ENCODE peak calls at places on chromosomes 7 and 10, in five cellular contexts. One of them, this sample, is unnamed.

GRCh38 chr7:2355079-2356008 is 717 bp downstream of the EIF3B start:
- DNase-seq in neural progenitor cell: peak
- DNase-seq in fibroblast of the aortic adventitia: no peak
- DNase-seq in uterus: no peak
- DNase-seq in retina: no peak
- DNase-seq in this sample: no peak

GRCh38 chr7:111030358-111030735 is 60.6 kb upstream of the LRRN3 start:
- DNase-seq in retina: no peak
- DNase-seq in uterus: no peak
- DNase-seq in fibroblast of the aortic adventitia: peak
- DNase-seq in neural progenitor cell: no peak
- DNase-seq in this sample: no peak

GRCh38 chr10:79344502-79345195 is 2.6 kb upstream of the PPIF start:
- DNase-seq in retina: no peak
- DNase-seq in neural progenitor cell: no peak
- DNase-seq in uterus: no peak
- DNase-seq in fibroblast of the aortic adventitia: no peak
- DNase-seq in this sample: no peak

GRCh38 chr10:71622656-71623055 is 96.9 kb downstream of the C10orf105 start:
- DNase-seq in fibroblast of the aortic adventitia: no peak
- DNase-seq in uterus: no peak
- DNase-seq in retina: no peak
- DNase-seq in neural progenitor cell: no peak
- DNase-seq in this sample: no peak

GRCh38 chr7:155254018-155254417 is 43.7 kb upstream of the INSIG1 start:
- DNase-seq in uterus: no peak
- DNase-seq in retina: no peak
- DNase-seq in neural progenitor cell: no peak
- DNase-seq in fibroblast of the aortic adventitia: no peak
- DNase-seq in this sample: no peak

GRCh38 chr7:24504040-24504439 is 69.2 kb upstream of the PALS2 start:
- DNase-seq in neural progenitor cell: no peak
- DNase-seq in retina: no peak
- DNase-seq in uterus: no peak
- DNase-seq in fibroblast of the aortic adventitia: no peak
- DNase-seq in this sample: no peak

GRCh38 chr10:42111076-42111475 is 527.3 kb downstream of the ZNF33B start:
- DNase-seq in fibroblast of the aortic adventitia: no peak
- DNase-seq in uterus: no peak
- DNase-seq in retina: no peak
- DNase-seq in neural progenitor cell: no peak
- DNase-seq in this sample: no peak

GRCh38 chr10:92846-93245 is 42.4 kb upstream of the ZMYND11 start:
- DNase-seq in retina: no peak
- DNase-seq in uterus: no peak
- DNase-seq in neural progenitor cell: no peak
- DNase-seq in fibroblast of the aortic adventitia: no peak
- DNase-seq in this sample: no peak

GRCh38 chr10:132292972-132293415 is 14.8 kb downstream of the STK32C start:
- DNase-seq in retina: no peak
- DNase-seq in fibroblast of the aortic adventitia: no peak
- DNase-seq in uterus: no peak
- DNase-seq in neural progenitor cell: no peak
- DNase-seq in this sample: no peak

GRCh38 chr7:130149575-130150139 is 55.5 kb downstream of the TMEM209 start:
- DNase-seq in uterus: no peak
- DNase-seq in fibroblast of the aortic adventitia: no peak
- DNase-seq in retina: no peak
- DNase-seq in neural progenitor cell: no peak
- DNase-seq in this sample: no peak

GRCh38 chr7:72546586-72546985 is 134.4 kb upstream of the CALN1 start:
- DNase-seq in uterus: no peak
- DNase-seq in neural progenitor cell: no peak
- DNase-seq in fibroblast of the aortic adventitia: no peak
- DNase-seq in retina: no peak
- DNase-seq in this sample: no peak

GRCh38 chr10:79056361-79056735 is 12.4 kb upstream of the ZMIZ1 start:
- DNase-seq in neural progenitor cell: no peak
- DNase-seq in uterus: no peak
- DNase-seq in fibroblast of the aortic adventitia: no peak
- DNase-seq in retina: no peak
- DNase-seq in this sample: no peak

GRCh38 chr7:110522751-110523200 is 568.2 kb upstream of the LRRN3 start:
- DNase-seq in neural progenitor cell: no peak
- DNase-seq in retina: peak
- DNase-seq in fibroblast of the aortic adventitia: no peak
- DNase-seq in uterus: no peak
- DNase-seq in this sample: no peak

GRCh38 chr7:30799206-30799975 is 28.2 kb downstream of the MINDY4 start:
- DNase-seq in uterus: peak
- DNase-seq in neural progenitor cell: no peak
- DNase-seq in fibroblast of the aortic adventitia: peak
- DNase-seq in retina: no peak
- DNase-seq in this sample: no peak

GRCh38 chr10:63977329-63977923 is 456.2 kb downstream of the REEP3 start:
- DNase-seq in fibroblast of the aortic adventitia: peak
- DNase-seq in retina: peak
- DNase-seq in neural progenitor cell: peak
- DNase-seq in uterus: no peak
- DNase-seq in this sample: no peak

GRCh38 chr10:29533046-29533445 is 101.7 kb downstream of the SVIL start:
- DNase-seq in uterus: no peak
- DNase-seq in retina: no peak
- DNase-seq in fibroblast of the aortic adventitia: no peak
- DNase-seq in neural progenitor cell: no peak
- DNase-seq in this sample: no peak

GRCh38 chr7:144508702-144509101 is 105.2 kb upstream of the NOBOX start:
- DNase-seq in neural progenitor cell: no peak
- DNase-seq in uterus: no peak
- DNase-seq in fibroblast of the aortic adventitia: no peak
- DNase-seq in retina: no peak
- DNase-seq in this sample: no peak

GRCh38 chr10:58299580-58299979 is 30.6 kb downstream of the CISD1 start:
- DNase-seq in uterus: peak
- DNase-seq in neural progenitor cell: peak
- DNase-seq in retina: peak
- DNase-seq in fibroblast of the aortic adventitia: peak
- DNase-seq in this sample: peak

GRCh38 chr10:97079157-97079435 is 106.7 kb downstream of the SLIT1 start:
- DNase-seq in retina: no peak
- DNase-seq in uterus: no peak
- DNase-seq in fibroblast of the aortic adventitia: no peak
- DNase-seq in neural progenitor cell: no peak
- DNase-seq in this sample: no peak

GRCh38 chr10:109281347-109281746 is 642.0 kb downstream of the XPNPEP1 start:
- DNase-seq in retina: no peak
- DNase-seq in uterus: no peak
- DNase-seq in fibroblast of the aortic adventitia: no peak
- DNase-seq in neural progenitor cell: no peak
- DNase-seq in this sample: no peak

GRCh38 chr7:14414274-14414986 is 425.0 kb upstream of the ETV1 start:
- DNase-seq in retina: no peak
- DNase-seq in fibroblast of the aortic adventitia: no peak
- DNase-seq in uterus: no peak
- DNase-seq in neural progenitor cell: no peak
- DNase-seq in this sample: no peak

GRCh38 chr7:99000196-99000903 is 122.0 kb downstream of the TRRAP start:
- DNase-seq in retina: no peak
- DNase-seq in uterus: no peak
- DNase-seq in neural progenitor cell: no peak
- DNase-seq in fibroblast of the aortic adventitia: no peak
- DNase-seq in this sample: no peak

GRCh38 chr10:124255556-124255955 is 162.2 kb upstream of the CHST15 start:
- DNase-seq in retina: no peak
- DNase-seq in neural progenitor cell: no peak
- DNase-seq in uterus: no peak
- DNase-seq in fibroblast of the aortic adventitia: no peak
- DNase-seq in this sample: no peak

GRCh38 chr7:123538189-123538714 is 3.9 kb upstream of the IQUB start:
- DNase-seq in neural progenitor cell: no peak
- DNase-seq in retina: no peak
- DNase-seq in fibroblast of the aortic adventitia: peak
- DNase-seq in uterus: no peak
- DNase-seq in this sample: no peak

GRCh38 chr10:124878457-124878739 is 63.5 kb upstream of the ZRANB1 start:
- DNase-seq in neural progenitor cell: no peak
- DNase-seq in fibroblast of the aortic adventitia: no peak
- DNase-seq in uterus: no peak
- DNase-seq in retina: no peak
- DNase-seq in this sample: no peak

GRCh38 chr10:103295391-103296044 is 18.6 kb downstream of the INA start:
- DNase-seq in neural progenitor cell: no peak
- DNase-seq in retina: no peak
- DNase-seq in fibroblast of the aortic adventitia: peak
- DNase-seq in uterus: no peak
- DNase-seq in this sample: no peak

GRCh38 chr10:125121003-125121402 is 39.4 kb downstream of the CTBP2 start:
- DNase-seq in neural progenitor cell: no peak
- DNase-seq in retina: no peak
- DNase-seq in fibroblast of the aortic adventitia: no peak
- DNase-seq in uterus: no peak
- DNase-seq in this sample: no peak

GRCh38 chr7:49324707-49325106 is 400.4 kb downstream of the CDC14C start:
- DNase-seq in fibroblast of the aortic adventitia: peak
- DNase-seq in retina: no peak
- DNase-seq in uterus: no peak
- DNase-seq in neural progenitor cell: peak
- DNase-seq in this sample: no peak

GRCh38 chr10:71241899-71242620 is 29.7 kb downstream of the UNC5B start:
- DNase-seq in neural progenitor cell: no peak
- DNase-seq in uterus: no peak
- DNase-seq in retina: no peak
- DNase-seq in fibroblast of the aortic adventitia: no peak
- DNase-seq in this sample: no peak

GRCh38 chr7:108456845-108457540 is 757 bp upstream of the NRCAM start:
- DNase-seq in neural progenitor cell: peak
- DNase-seq in fibroblast of the aortic adventitia: no peak
- DNase-seq in retina: peak
- DNase-seq in uterus: no peak
- DNase-seq in this sample: no peak

GRCh38 chr7:69147631-69148030 is 450.6 kb upstream of the AUTS2 start:
- DNase-seq in uterus: peak
- DNase-seq in fibroblast of the aortic adventitia: no peak
- DNase-seq in neural progenitor cell: no peak
- DNase-seq in retina: no peak
- DNase-seq in this sample: no peak

GRCh38 chr7:144975882-144976281 is 140.0 kb upstream of the TPK1 start:
- DNase-seq in fibroblast of the aortic adventitia: no peak
- DNase-seq in retina: no peak
- DNase-seq in neural progenitor cell: no peak
- DNase-seq in uterus: no peak
- DNase-seq in this sample: no peak

GRCh38 chr10:33132626-33133025 is 174.6 kb upstream of the ITGB1 start:
- DNase-seq in uterus: no peak
- DNase-seq in fibroblast of the aortic adventitia: no peak
- DNase-seq in neural progenitor cell: no peak
- DNase-seq in retina: no peak
- DNase-seq in this sample: no peak

This sample was measured in T-cell.